ENCODE peak calls at places on chromosomes 13 and 19, in four cellular contexts. W is choroid plexus epithelial cell, Y is posterior cingulate gyrus, G is Caki2. P is an unnamed sample.

GRCh38 chr19:33156354-33156753 is 24.4 kb downstream of the WDR88 start:
- DNase-seq in W (peak; percentile 61), G (no peak), Y (no peak), P (no peak)

GRCh38 chr19:46648961-46649960 is 11.7 kb downstream of the DACT3 start:
- DNase-seq in G (no peak), Y (no peak), W (no peak), P (no peak)

GRCh38 chr13:113746143-113746525 is 12.9 kb upstream of the TMEM255B start:
- DNase-seq in W (no peak), Y (no peak), G (no peak), P (no peak)

GRCh38 chr19:13195678-13196077 is 45.5 kb downstream of the IER2 start:
- DNase-seq in W (no peak), G (no peak), Y (no peak), P (no peak)

GRCh38 chr13:26499209-26499601 is 58.3 kb upstream of the WASF3 start:
- DNase-seq in Y (no peak), G (no peak), W (no peak), P (no peak)

GRCh38 chr13:64551755-64552154 is 2678.4 kb downstream of the PCDH9 start:
- DNase-seq in W (peak; percentile 73), G (no peak), Y (no peak), P (peak; percentile 18)

GRCh38 chr13:114132419-114133121 is at the start of gene RASA3:
- DNase-seq in G (peak; percentile 64), W (peak; percentile 87), Y (peak; percentile 66), P (no peak)

GRCh38 chr19:56141416-56141992 is 417 bp downstream of the ZNF444 start:
- DNase-seq in W (peak; percentile 31), G (no peak), Y (no peak), P (no peak)

GRCh38 chr19:4504297-4504701 is 14.0 kb downstream of the PLIN4 start:
- DNase-seq in W (no peak), G (no peak), Y (peak; percentile 49), P (no peak)

GRCh38 chr13:50644081-50644871 is 199.2 kb downstream of the DLEU7 start:
- DNase-seq in Y (no peak), G (no peak), W (no peak), P (no peak)

GRCh38 chr13:98778749-98779148 is 26.3 kb upstream of the SLC15A1 start:
- DNase-seq in Y (no peak), G (peak; percentile 46), W (peak; percentile 70), P (no peak)

GRCh38 chr19:45670670-45671453 is 2.8 kb downstream of the GIPR start:
- DNase-seq in Y (peak; percentile 64), G (peak; percentile 91), W (peak; percentile 86), P (no peak)

GRCh38 chr19:8515317-8515716 is 1.4 kb upstream of the ZNF414 start:
- DNase-seq in W (peak; percentile 12), Y (no peak), G (no peak), P (no peak)

GRCh38 chr19:558770-559439 is 13.5 kb upstream of the BSG start:
- DNase-seq in W (peak; percentile 60), Y (no peak), G (no peak), P (no peak)

GRCh38 chr19:44212865-44213346 is 574 bp downstream of the ZNF227 start:
- DNase-seq in G (no peak), Y (no peak), W (peak; percentile 25), P (no peak)

GRCh38 chr13:30892966-30893365 is 13.1 kb upstream of the MEDAG start:
- DNase-seq in W (peak; percentile 85), G (no peak), Y (peak; percentile 53), P (no peak)

GRCh38 chr19:48965806-48966540 is 864 bp downstream of the FTL start:
- DNase-seq in G (peak; percentile 74), W (peak; percentile 88), Y (peak; percentile 94), P (peak; percentile 50)

GRCh38 chr13:42656136-42656535 is 82.2 kb downstream of the TNFSF11 start:
- DNase-seq in G (no peak), Y (no peak), W (peak; percentile 8), P (no peak)

GRCh38 chr19:41166888-41167804 is 25.9 kb upstream of the CYP2S1 start:
- DNase-seq in W (no peak), G (no peak), Y (no peak), P (no peak)

GRCh38 chr19:50383307-50383851 is 768 bp upstream of the POLD1 start:
- DNase-seq in Y (no peak), G (no peak), W (no peak), P (no peak)

GRCh38 chr19:58581227-58582141 is 8.3 kb upstream of the MZF1 start:
- DNase-seq in G (no peak), Y (peak; percentile 76), W (peak; percentile 94), P (no peak)

GRCh38 chr13:73061478-73062275 is 2.9 kb downstream of the KLF5 start:
- DNase-seq in G (peak; percentile 48), W (peak; percentile 25), Y (no peak), P (no peak)

GRCh38 chr13:42494157-42494556 is 79.8 kb upstream of the TNFSF11 start:
- DNase-seq in Y (no peak), W (no peak), G (no peak), P (no peak)

GRCh38 chr13:76600086-76600485 is 286.1 kb downstream of the KCTD12 start:
- DNase-seq in Y (no peak), W (peak; percentile 74), G (no peak), P (no peak)

P was measured in RCC 7860.